ENCODE peak calls at places on chromosome 16, in eight cellular contexts. One of them, this sample, is unnamed.

GRCh38 chr16:19884611-19885455 is at the start of gene GPRC5B:
- DNase-seq in Caco-2: peak; percentile 56
- DNase-seq in GM12878: no peak
- DNase-seq in neural progenitor cell: peak; percentile 85
- DNase-seq in uterus: peak; percentile 57
- DNase-seq in left ventricle myocardium inferior: peak; percentile 63
- DNase-seq in CD8-positive, alpha-beta T cell: peak; percentile 6
- DNase-seq in brain microvascular endothelial cell: no peak
- DNase-seq in this sample: peak; percentile 34

GRCh38 chr16:2846511-2847310 is 11.3 kb downstream of the PRSS22 start:
- DNase-seq in Caco-2: peak; percentile 84
- DNase-seq in GM12878: no peak
- DNase-seq in neural progenitor cell: no peak
- DNase-seq in uterus: no peak
- DNase-seq in left ventricle myocardium inferior: no peak
- DNase-seq in CD8-positive, alpha-beta T cell: no peak
- DNase-seq in brain microvascular endothelial cell: no peak
- DNase-seq in this sample: no peak

GRCh38 chr16:24041834-24042631 is 206.2 kb downstream of the PRKCB start:
- DNase-seq in Caco-2: peak; percentile 73
- DNase-seq in GM12878: peak; percentile 45
- DNase-seq in neural progenitor cell: peak; percentile 82
- DNase-seq in uterus: no peak
- DNase-seq in left ventricle myocardium inferior: peak; percentile 49
- DNase-seq in CD8-positive, alpha-beta T cell: peak; percentile 53
- DNase-seq in brain microvascular endothelial cell: peak; percentile 63
- DNase-seq in this sample: no peak

GRCh38 chr16:16830401-16830800 is 451.5 kb downstream of the NPIPA7 start:
- DNase-seq in Caco-2: no peak
- DNase-seq in GM12878: no peak
- DNase-seq in neural progenitor cell: no peak
- DNase-seq in uterus: no peak
- DNase-seq in left ventricle myocardium inferior: no peak
- DNase-seq in CD8-positive, alpha-beta T cell: no peak
- DNase-seq in brain microvascular endothelial cell: no peak
- DNase-seq in this sample: no peak

GRCh38 chr16:787261-787966 is 767 bp downstream of the RPUSD1 start:
- DNase-seq in Caco-2: no peak
- DNase-seq in GM12878: no peak
- DNase-seq in neural progenitor cell: no peak
- DNase-seq in uterus: no peak
- DNase-seq in left ventricle myocardium inferior: no peak
- DNase-seq in CD8-positive, alpha-beta T cell: no peak
- DNase-seq in brain microvascular endothelial cell: no peak
- DNase-seq in this sample: no peak

GRCh38 chr16:83882118-83882879 is 16.6 kb upstream of the MLYCD start:
- DNase-seq in Caco-2: no peak
- DNase-seq in GM12878: no peak
- DNase-seq in neural progenitor cell: peak; percentile 59
- DNase-seq in uterus: no peak
- DNase-seq in left ventricle myocardium inferior: no peak
- DNase-seq in CD8-positive, alpha-beta T cell: no peak
- DNase-seq in brain microvascular endothelial cell: no peak
- DNase-seq in this sample: no peak

GRCh38 chr16:46830417-46830901 is 521 bp downstream of the C16orf87 start:
- DNase-seq in Caco-2: no peak
- DNase-seq in GM12878: no peak
- DNase-seq in neural progenitor cell: peak; percentile 74
- DNase-seq in uterus: no peak
- DNase-seq in left ventricle myocardium inferior: peak; percentile 52
- DNase-seq in CD8-positive, alpha-beta T cell: no peak
- DNase-seq in brain microvascular endothelial cell: no peak
- DNase-seq in this sample: no peak

GRCh38 chr16:89268987-89269735 is 51.7 kb downstream of the ZNF778 start:
- DNase-seq in Caco-2: no peak
- DNase-seq in GM12878: no peak
- DNase-seq in neural progenitor cell: no peak
- DNase-seq in uterus: no peak
- DNase-seq in left ventricle myocardium inferior: no peak
- DNase-seq in CD8-positive, alpha-beta T cell: no peak
- DNase-seq in brain microvascular endothelial cell: peak; percentile 64
- DNase-seq in this sample: no peak

GRCh38 chr16:87829988-87830672 is 39.2 kb downstream of the SLC7A5 start:
- DNase-seq in Caco-2: no peak
- DNase-seq in GM12878: no peak
- DNase-seq in neural progenitor cell: no peak
- DNase-seq in uterus: no peak
- DNase-seq in left ventricle myocardium inferior: no peak
- DNase-seq in CD8-positive, alpha-beta T cell: no peak
- DNase-seq in brain microvascular endothelial cell: no peak
- DNase-seq in this sample: no peak

GRCh38 chr16:72680732-72681131 is 367.2 kb downstream of the ZFHX3 start:
- DNase-seq in Caco-2: no peak
- DNase-seq in GM12878: no peak
- DNase-seq in neural progenitor cell: no peak
- DNase-seq in uterus: no peak
- DNase-seq in left ventricle myocardium inferior: no peak
- DNase-seq in CD8-positive, alpha-beta T cell: no peak
- DNase-seq in brain microvascular endothelial cell: no peak
- DNase-seq in this sample: no peak

GRCh38 chr16:88739139-88739974 is 33.1 kb downstream of the CTU2 start:
- DNase-seq in Caco-2: no peak
- DNase-seq in GM12878: no peak
- DNase-seq in neural progenitor cell: no peak
- DNase-seq in uterus: no peak
- DNase-seq in left ventricle myocardium inferior: no peak
- DNase-seq in CD8-positive, alpha-beta T cell: no peak
- DNase-seq in brain microvascular endothelial cell: no peak
- DNase-seq in this sample: no peak

GRCh38 chr16:21100447-21100846 is 50.2 kb downstream of the DNAH3 start:
- DNase-seq in Caco-2: no peak
- DNase-seq in GM12878: no peak
- DNase-seq in neural progenitor cell: no peak
- DNase-seq in uterus: no peak
- DNase-seq in left ventricle myocardium inferior: no peak
- DNase-seq in CD8-positive, alpha-beta T cell: no peak
- DNase-seq in brain microvascular endothelial cell: peak; percentile 82
- DNase-seq in this sample: no peak

GRCh38 chr16:4679854-4680636 is 13.3 kb upstream of the NUDT16L1 start:
- DNase-seq in Caco-2: no peak
- DNase-seq in GM12878: no peak
- DNase-seq in neural progenitor cell: no peak
- DNase-seq in uterus: peak; percentile 91
- DNase-seq in left ventricle myocardium inferior: peak; percentile 76
- DNase-seq in CD8-positive, alpha-beta T cell: no peak
- DNase-seq in brain microvascular endothelial cell: no peak
- DNase-seq in this sample: no peak
- H3K4me3 ChIP-seq in Caco-2: no peak overlapping the region
- H3K4me3 ChIP-seq in GM12878: no peak overlapping the region
- H3K4me3 ChIP-seq in neural progenitor cell: no peak overlapping the region
- H3K4me3 ChIP-seq in uterus: peak overlapping the region; percentile 42
- H3K4me3 ChIP-seq in left ventricle myocardium inferior: peak overlapping the region; percentile 56
- H3K4me3 ChIP-seq in CD8-positive, alpha-beta T cell: no peak overlapping the region
- H3K4me3 ChIP-seq in brain microvascular endothelial cell: no peak overlapping the region
- H3K4me3 ChIP-seq in this sample: no peak overlapping the region

DNA sequence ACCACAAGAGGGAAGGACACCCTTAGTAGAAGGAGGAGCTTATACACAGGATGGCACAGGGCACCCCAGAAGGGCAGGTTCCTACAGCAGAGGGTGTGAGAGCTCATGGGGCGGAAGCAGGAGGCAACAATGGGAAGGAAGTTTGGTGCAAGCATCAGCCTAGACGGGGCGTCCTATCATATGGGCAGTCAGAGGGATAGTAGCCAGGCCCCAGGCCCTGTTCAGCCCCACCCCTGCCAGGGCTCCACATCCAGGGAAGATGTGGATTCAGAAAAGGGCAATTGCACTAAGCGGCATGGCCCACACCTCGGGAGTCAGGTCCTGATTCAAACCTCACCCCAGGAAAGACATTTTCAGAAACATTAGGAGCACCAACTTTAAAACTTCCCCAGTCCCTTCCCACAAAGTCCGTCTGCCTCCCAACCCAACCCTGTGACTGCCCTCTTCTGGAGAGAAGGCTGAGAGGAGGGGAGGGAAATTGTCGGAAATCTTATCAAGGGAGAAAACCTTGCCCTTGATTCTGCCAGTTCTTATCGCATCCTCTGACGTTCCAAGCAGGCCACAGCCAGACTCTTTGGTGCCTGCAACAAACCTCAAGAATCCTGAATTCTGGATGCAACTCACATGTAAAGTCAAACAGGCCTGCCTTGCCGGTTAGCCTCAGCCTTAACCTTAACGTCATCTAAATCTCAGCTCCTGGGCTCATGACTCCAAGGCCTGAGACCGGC is 198.8 kb upstream of the CDH5 start:
- DNase-seq in Caco-2: peak; percentile 40
- DNase-seq in GM12878: no peak
- DNase-seq in neural progenitor cell: peak; percentile 15
- DNase-seq in uterus: no peak
- DNase-seq in left ventricle myocardium inferior: no peak
- DNase-seq in CD8-positive, alpha-beta T cell: no peak
- DNase-seq in brain microvascular endothelial cell: no peak
- DNase-seq in this sample: no peak
- TF ChIP-seq CTCF in Caco-2: peak; percentile 40
- TF ChIP-seq CTCF in GM12878: no peak
- TF ChIP-seq CTCF in neural progenitor cell: peak; percentile 50
- TF ChIP-seq CTCF in uterus: no peak
- TF ChIP-seq CTCF in left ventricle myocardium inferior: peak; percentile 29
- TF ChIP-seq CTCF in CD8-positive, alpha-beta T cell: no peak
- TF ChIP-seq CTCF in brain microvascular endothelial cell: peak; percentile 57
- TF ChIP-seq CTCF in this sample: no peak

GRCh38 chr16:14576532-14576931 is 53.5 kb downstream of the PARN start:
- DNase-seq in Caco-2: no peak
- DNase-seq in GM12878: no peak
- DNase-seq in neural progenitor cell: no peak
- DNase-seq in uterus: no peak
- DNase-seq in left ventricle myocardium inferior: no peak
- DNase-seq in CD8-positive, alpha-beta T cell: no peak
- DNase-seq in brain microvascular endothelial cell: no peak
- DNase-seq in this sample: no peak

GRCh38 chr16:14576069-14576468 is 54.0 kb downstream of the PARN start:
- DNase-seq in Caco-2: no peak
- DNase-seq in GM12878: no peak
- DNase-seq in neural progenitor cell: no peak
- DNase-seq in uterus: no peak
- DNase-seq in left ventricle myocardium inferior: no peak
- DNase-seq in CD8-positive, alpha-beta T cell: no peak
- DNase-seq in brain microvascular endothelial cell: no peak
- DNase-seq in this sample: no peak

GRCh38 chr16:14566599-14566998 is 63.5 kb downstream of the PARN start:
- DNase-seq in Caco-2: no peak
- DNase-seq in GM12878: no peak
- DNase-seq in neural progenitor cell: no peak
- DNase-seq in uterus: no peak
- DNase-seq in left ventricle myocardium inferior: no peak
- DNase-seq in CD8-positive, alpha-beta T cell: no peak
- DNase-seq in brain microvascular endothelial cell: no peak
- DNase-seq in this sample: no peak

GRCh38 chr16:14569213-14569612 is 60.8 kb downstream of the PARN start:
- DNase-seq in Caco-2: no peak
- DNase-seq in GM12878: no peak
- DNase-seq in neural progenitor cell: no peak
- DNase-seq in uterus: no peak
- DNase-seq in left ventricle myocardium inferior: no peak
- DNase-seq in CD8-positive, alpha-beta T cell: no peak
- DNase-seq in brain microvascular endothelial cell: no peak
- DNase-seq in this sample: no peak

GRCh38 chr16:14572535-14572934 is 57.5 kb downstream of the PARN start:
- DNase-seq in Caco-2: no peak
- DNase-seq in GM12878: no peak
- DNase-seq in neural progenitor cell: no peak
- DNase-seq in uterus: no peak
- DNase-seq in left ventricle myocardium inferior: no peak
- DNase-seq in CD8-positive, alpha-beta T cell: no peak
- DNase-seq in brain microvascular endothelial cell: no peak
- DNase-seq in this sample: no peak
- H3K36me3 ChIP-seq in Caco-2: peaks cover 1% of the 10 kb centered on the region
- H3K36me3 ChIP-seq in GM12878: peaks cover 6% of the 10 kb centered on the region
- H3K36me3 ChIP-seq in neural progenitor cell: no peaks in the 10 kb centered on the region
- H3K36me3 ChIP-seq in uterus: no peaks in the 10 kb centered on the region
- H3K36me3 ChIP-seq in left ventricle myocardium inferior: peaks cover 39% of the 10 kb centered on the region
- H3K36me3 ChIP-seq in CD8-positive, alpha-beta T cell: peaks cover 18% of the 10 kb centered on the region
- H3K36me3 ChIP-seq in brain microvascular endothelial cell: peaks cover 19% of the 10 kb centered on the region
- H3K36me3 ChIP-seq in this sample: peaks cover 15% of the 10 kb centered on the region

DNA sequence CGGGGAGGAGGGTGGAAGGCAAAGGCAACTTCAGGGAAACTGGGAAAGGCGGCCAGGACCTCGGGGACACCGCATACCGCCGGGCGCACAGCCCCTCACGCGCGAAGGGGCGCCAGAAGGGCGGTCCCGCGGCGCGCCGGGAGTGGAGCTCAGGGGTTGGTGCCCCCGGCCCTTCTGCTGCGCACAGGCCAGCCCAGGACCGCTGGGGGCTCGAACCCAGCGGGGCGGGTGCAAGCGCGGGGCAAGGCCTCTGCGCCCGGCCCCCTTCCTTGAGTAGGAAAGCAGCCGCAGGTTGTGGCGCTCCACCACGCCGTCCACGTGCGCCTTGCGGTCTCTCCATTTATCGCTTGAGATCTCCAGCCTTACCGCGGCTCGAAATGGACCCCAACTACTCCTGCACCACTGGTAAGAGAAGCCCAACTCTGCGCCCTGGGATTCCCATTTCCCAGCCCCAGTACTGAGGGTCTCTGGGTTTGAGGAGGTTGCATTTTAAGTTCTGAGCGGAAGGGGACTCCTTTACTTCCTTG is 3.0 kb upstream of the MT1A start:
- DNase-seq in Caco-2: no peak
- DNase-seq in GM12878: no peak
- DNase-seq in neural progenitor cell: no peak
- DNase-seq in uterus: no peak
- DNase-seq in left ventricle myocardium inferior: no peak
- DNase-seq in CD8-positive, alpha-beta T cell: no peak
- DNase-seq in brain microvascular endothelial cell: no peak
- DNase-seq in this sample: no peak
- H3K4me3 ChIP-seq in Caco-2: no peak overlapping the region
- H3K4me3 ChIP-seq in GM12878: no peak overlapping the region
- H3K4me3 ChIP-seq in neural progenitor cell: peak overlapping the region; percentile 19
- H3K4me3 ChIP-seq in uterus: no peak overlapping the region
- H3K4me3 ChIP-seq in left ventricle myocardium inferior: peak overlapping the region; percentile 51
- H3K4me3 ChIP-seq in CD8-positive, alpha-beta T cell: peak overlapping the region; percentile 46
- H3K4me3 ChIP-seq in brain microvascular endothelial cell: peak overlapping the region; percentile 37
- H3K4me3 ChIP-seq in this sample: no peak overlapping the region

GRCh38 chr16:14109077-14109775 is 38.1 kb downstream of the MRTFB start:
- DNase-seq in Caco-2: no peak
- DNase-seq in GM12878: no peak
- DNase-seq in neural progenitor cell: no peak
- DNase-seq in uterus: no peak
- DNase-seq in left ventricle myocardium inferior: no peak
- DNase-seq in CD8-positive, alpha-beta T cell: no peak
- DNase-seq in brain microvascular endothelial cell: no peak
- DNase-seq in this sample: no peak
- TF ChIP-seq CTCF in Caco-2: no peak
- TF ChIP-seq CTCF in GM12878: no peak
- TF ChIP-seq CTCF in neural progenitor cell: no peak
- TF ChIP-seq CTCF in uterus: no peak
- TF ChIP-seq CTCF in left ventricle myocardium inferior: no peak
- TF ChIP-seq CTCF in CD8-positive, alpha-beta T cell: no peak
- TF ChIP-seq CTCF in brain microvascular endothelial cell: no peak
- TF ChIP-seq CTCF in this sample: no peak

DNA sequence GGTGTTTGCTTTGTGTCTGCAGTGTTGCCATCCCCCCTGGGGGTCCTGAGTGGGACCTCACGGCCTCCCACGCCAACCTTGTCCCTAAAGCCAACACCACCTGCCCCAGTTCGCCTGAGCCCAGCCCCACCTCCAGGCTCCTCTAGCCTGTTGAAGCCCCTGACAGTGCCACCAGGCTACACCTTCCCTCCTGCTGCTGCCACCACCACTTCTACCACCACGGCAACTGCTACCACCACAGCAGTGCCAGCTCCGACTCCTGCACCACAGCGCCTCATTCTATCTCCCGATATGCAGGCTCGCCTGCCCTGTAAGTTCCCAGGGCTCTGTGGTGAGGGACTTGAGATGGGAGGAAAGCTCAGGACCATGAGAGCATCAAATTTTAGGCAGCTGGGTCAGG is 22.2 kb downstream of the SRCAP start:
- DNase-seq in Caco-2: no peak
- DNase-seq in GM12878: no peak
- DNase-seq in neural progenitor cell: no peak
- DNase-seq in uterus: no peak
- DNase-seq in left ventricle myocardium inferior: no peak
- DNase-seq in CD8-positive, alpha-beta T cell: no peak
- DNase-seq in brain microvascular endothelial cell: no peak
- DNase-seq in this sample: no peak
- H3K36me3 ChIP-seq in Caco-2: peaks cover 11% of the 10 kb centered on the region
- H3K36me3 ChIP-seq in GM12878: peaks cover 52% of the 10 kb centered on the region
- H3K36me3 ChIP-seq in neural progenitor cell: peaks cover 11% of the 10 kb centered on the region
- H3K36me3 ChIP-seq in uterus: no peaks in the 10 kb centered on the region
- H3K36me3 ChIP-seq in left ventricle myocardium inferior: peaks cover 100% of the 10 kb centered on the region
- H3K36me3 ChIP-seq in CD8-positive, alpha-beta T cell: peaks cover 71% of the 10 kb centered on the region
- H3K36me3 ChIP-seq in brain microvascular endothelial cell: peaks cover 89% of the 10 kb centered on the region
- H3K36me3 ChIP-seq in this sample: peaks cover 60% of the 10 kb centered on the region

This sample was measured in GM06990.